ENCODE peak calls at places on chromosomes 12 and 14, in five cellular contexts. One of them, this sample, is unnamed.

GRCh38 chr14:94144765-94145164 is 15.4 kb upstream of the IFI27L2 start:
- DNase-seq in IMR-90: no peak
- DNase-seq in psoas muscle: no peak
- DNase-seq in SW480: peak
- DNase-seq in EL: peak
- DNase-seq in this sample: no peak

GRCh38 chr12:124317400-124317799 is 22.5 kb downstream of the RFLNA start:
- DNase-seq in EL: no peak
- DNase-seq in SW480: no peak
- DNase-seq in IMR-90: no peak
- DNase-seq in psoas muscle: no peak
- DNase-seq in this sample: no peak

GRCh38 chr12:68639396-68639767 is 28.7 kb downstream of the RAP1B start:
- DNase-seq in psoas muscle: no peak
- DNase-seq in IMR-90: no peak
- DNase-seq in SW480: no peak
- DNase-seq in EL: no peak
- DNase-seq in this sample: no peak

GRCh38 chr12:7555752-7556151 is 52.2 kb upstream of the CD163 start:
- DNase-seq in IMR-90: peak
- DNase-seq in SW480: peak
- DNase-seq in psoas muscle: no peak
- DNase-seq in EL: peak
- DNase-seq in this sample: peak

GRCh38 chr14:55052259-55052930 is 948 bp downstream of the MAPK1IP1L start:
- DNase-seq in SW480: no peak
- DNase-seq in psoas muscle: no peak
- DNase-seq in EL: peak
- DNase-seq in IMR-90: peak
- DNase-seq in this sample: no peak

GRCh38 chr12:114835031-114835430 is 151.1 kb upstream of the TBX3 start:
- DNase-seq in SW480: peak
- DNase-seq in IMR-90: peak
- DNase-seq in EL: peak
- DNase-seq in psoas muscle: no peak
- DNase-seq in this sample: no peak

GRCh38 chr12:13724136-13724535 is 257.3 kb downstream of the GRIN2B start:
- DNase-seq in IMR-90: no peak
- DNase-seq in EL: no peak
- DNase-seq in psoas muscle: no peak
- DNase-seq in SW480: no peak
- DNase-seq in this sample: no peak

GRCh38 chr12:79374543-79374942 is 316.2 kb downstream of the PAWR start:
- DNase-seq in EL: no peak
- DNase-seq in IMR-90: no peak
- DNase-seq in SW480: no peak
- DNase-seq in psoas muscle: no peak
- DNase-seq in this sample: no peak

GRCh38 chr14:55780156-55780946 is 200.3 kb downstream of the KTN1 start:
- DNase-seq in psoas muscle: peak
- DNase-seq in EL: peak
- DNase-seq in SW480: peak
- DNase-seq in IMR-90: peak
- DNase-seq in this sample: peak

GRCh38 chr12:98973395-98973794 is 328.3 kb downstream of the APAF1 start:
- DNase-seq in IMR-90: no peak
- DNase-seq in psoas muscle: no peak
- DNase-seq in EL: peak
- DNase-seq in SW480: peak
- DNase-seq in this sample: no peak

GRCh38 chr12:94318178-94318577 is 141.5 kb downstream of the CEP83 start:
- DNase-seq in EL: no peak
- DNase-seq in SW480: no peak
- DNase-seq in IMR-90: no peak
- DNase-seq in psoas muscle: no peak
- DNase-seq in this sample: no peak

GRCh38 chr12:104172564-104172935 is 34.5 kb upstream of the NFYB start:
- DNase-seq in psoas muscle: no peak
- DNase-seq in SW480: no peak
- DNase-seq in EL: no peak
- DNase-seq in IMR-90: no peak
- DNase-seq in this sample: no peak

GRCh38 chr14:23725980-23726746 is 90.0 kb downstream of the DHRS2 start:
- DNase-seq in SW480: no peak
- DNase-seq in EL: peak
- DNase-seq in psoas muscle: no peak
- DNase-seq in IMR-90: no peak
- DNase-seq in this sample: no peak

GRCh38 chr12:570237-570925 is 92.9 kb downstream of the NINJ2 start:
- DNase-seq in psoas muscle: peak
- DNase-seq in IMR-90: peak
- DNase-seq in EL: peak
- DNase-seq in SW480: peak
- DNase-seq in this sample: peak

GRCh38 chr14:92397140-92397815 is 74.3 kb downstream of the SLC24A4 start:
- DNase-seq in IMR-90: peak
- DNase-seq in EL: peak
- DNase-seq in SW480: peak
- DNase-seq in psoas muscle: no peak
- DNase-seq in this sample: no peak

GRCh38 chr14:79432640-79433039 is 778.7 kb downstream of the DIO2 start:
- DNase-seq in IMR-90: no peak
- DNase-seq in SW480: no peak
- DNase-seq in psoas muscle: no peak
- DNase-seq in EL: no peak
- DNase-seq in this sample: no peak

GRCh38 chr12:89353188-89353822 is 1.0 kb upstream of the DUSP6 start:
- DNase-seq in IMR-90: peak
- DNase-seq in SW480: peak
- DNase-seq in psoas muscle: peak
- DNase-seq in EL: peak
- DNase-seq in this sample: peak

GRCh38 chr12:127964717-127965116 is 302.3 kb upstream of the TMEM132C start:
- DNase-seq in EL: peak
- DNase-seq in SW480: no peak
- DNase-seq in IMR-90: no peak
- DNase-seq in psoas muscle: no peak
- DNase-seq in this sample: no peak

GRCh38 chr12:47967461-47968430 is 4.3 kb downstream of the TMEM106C start:
- DNase-seq in IMR-90: peak
- DNase-seq in EL: no peak
- DNase-seq in psoas muscle: no peak
- DNase-seq in SW480: no peak
- DNase-seq in this sample: no peak

GRCh38 chr14:74964787-74965769 is 9.7 kb upstream of the PGF start:
- DNase-seq in IMR-90: peak
- DNase-seq in SW480: no peak
- DNase-seq in EL: peak
- DNase-seq in psoas muscle: no peak
- DNase-seq in this sample: no peak

GRCh38 chr14:76118594-76118993 is 33.1 kb upstream of the GPATCH2L start:
- DNase-seq in EL: no peak
- DNase-seq in SW480: no peak
- DNase-seq in psoas muscle: no peak
- DNase-seq in IMR-90: no peak
- DNase-seq in this sample: no peak

GRCh38 chr12:2692156-2692555 is 102.6 kb upstream of the FKBP4 start:
- DNase-seq in IMR-90: no peak
- DNase-seq in EL: no peak
- DNase-seq in psoas muscle: no peak
- DNase-seq in SW480: peak
- DNase-seq in this sample: no peak

GRCh38 chr12:65952737-65953209 is 128.5 kb downstream of the HMGA2 start:
- DNase-seq in EL: peak
- DNase-seq in SW480: no peak
- DNase-seq in psoas muscle: no peak
- DNase-seq in IMR-90: peak
- DNase-seq in this sample: peak

GRCh38 chr12:113796852-113797534 is 169.1 kb downstream of the RBM19 start:
- DNase-seq in IMR-90: no peak
- DNase-seq in SW480: no peak
- DNase-seq in psoas muscle: no peak
- DNase-seq in EL: no peak
- DNase-seq in this sample: no peak

GRCh38 chr12:3303410-3304136 is 187.4 kb upstream of the PRMT8 start:
- DNase-seq in SW480: peak
- DNase-seq in IMR-90: no peak
- DNase-seq in EL: no peak
- DNase-seq in psoas muscle: no peak
- DNase-seq in this sample: no peak

GRCh38 chr12:4276524-4277204 is 3.1 kb downstream of the CCND2 start:
- DNase-seq in EL: peak
- DNase-seq in IMR-90: peak
- DNase-seq in SW480: peak
- DNase-seq in psoas muscle: peak
- DNase-seq in this sample: peak

GRCh38 chr14:95889236-95889979 is 12.8 kb downstream of the TUNAR start:
- DNase-seq in EL: no peak
- DNase-seq in SW480: no peak
- DNase-seq in psoas muscle: no peak
- DNase-seq in IMR-90: no peak
- DNase-seq in this sample: no peak

GRCh38 chr12:40208707-40209106 is 16.1 kb upstream of the LRRK2 start:
- DNase-seq in IMR-90: no peak
- DNase-seq in psoas muscle: no peak
- DNase-seq in EL: no peak
- DNase-seq in SW480: no peak
- DNase-seq in this sample: no peak

GRCh38 chr14:100146548-100147091 is 12.8 kb downstream of the DEGS2 start:
- DNase-seq in IMR-90: no peak
- DNase-seq in EL: no peak
- DNase-seq in psoas muscle: no peak
- DNase-seq in SW480: no peak
- DNase-seq in this sample: no peak

GRCh38 chr12:117143008-117143532 is 43.9 kb upstream of the TESC start:
- DNase-seq in psoas muscle: no peak
- DNase-seq in EL: no peak
- DNase-seq in IMR-90: peak
- DNase-seq in SW480: no peak
- DNase-seq in this sample: peak

GRCh38 chr12:82998509-82998908 is 311.8 kb downstream of the TMTC2 start:
- DNase-seq in EL: no peak
- DNase-seq in psoas muscle: no peak
- DNase-seq in IMR-90: no peak
- DNase-seq in SW480: no peak
- DNase-seq in this sample: no peak

GRCh38 chr14:47710581-47710980 is 35.2 kb upstream of the MDGA2 start:
- DNase-seq in SW480: no peak
- DNase-seq in psoas muscle: no peak
- DNase-seq in EL: no peak
- DNase-seq in IMR-90: no peak
- DNase-seq in this sample: no peak

This sample was measured in Calu3.